ENCODE peak calls at places on chromosomes 16 and 17, in nine cellular contexts. Y, V, J, H, S, W, Z, P and B are unnamed samples.

GRCh38 chr17:2212328-2212981 is 91.1 kb downstream of the SMG6 start:
- DNase-seq in J (peak), P (peak), Y (no peak), S (no peak), Z (no peak), H (peak), W (peak), V (peak), B (peak)

GRCh38 chr16:3155972-3156371 is 21.1 kb downstream of the ZNF213 start:
- DNase-seq in V (no peak), Z (no peak), H (no peak), W (no peak), P (no peak), Y (no peak), J (no peak), S (no peak), B (no peak)

GRCh38 chr16:87895641-87896141 is 26.4 kb upstream of the SLC7A5 start:
- DNase-seq in Y (no peak), V (peak), Z (peak), S (no peak), H (peak), J (no peak), P (no peak), W (no peak), B (no peak)

GRCh38 chr17:75762513-75763268 is 2.3 kb downstream of the GALK1 start:
- DNase-seq in S (no peak), V (no peak), P (no peak), J (no peak), Z (no peak), Y (no peak), W (no peak), H (no peak), B (no peak)

GRCh38 chr17:81577278-81578000 is 25.3 kb upstream of the FAAP100 start:
- DNase-seq in V (no peak), J (no peak), S (no peak), Y (no peak), P (no peak), H (no peak), Z (no peak), W (no peak), B (no peak)

GRCh38 chr17:62804822-62805221 is 3.3 kb downstream of the MARCHF10 start:
- DNase-seq in H (peak), S (no peak), P (no peak), V (peak), W (no peak), Z (no peak), Y (no peak), J (no peak), B (no peak)

GRCh38 chr16:4323845-4324478 is 8.1 kb downstream of the GLIS2 start:
- DNase-seq in Z (no peak), J (peak), V (peak), Y (no peak), H (peak), P (peak), W (no peak), S (no peak), B (peak)

GRCh38 chr17:79866791-79867190 is 27.6 kb upstream of the CBX4 start:
- DNase-seq in J (no peak), H (no peak), W (no peak), V (no peak), Z (no peak), P (no peak), Y (no peak), S (no peak), B (no peak)

GRCh38 chr16:27828671-27829070 is 234.8 kb downstream of the GSG1L start:
- DNase-seq in V (no peak), P (no peak), J (no peak), W (no peak), Y (no peak), H (no peak), S (no peak), Z (no peak), B (no peak)

GRCh38 chr16:56301391-56301850 is 110.1 kb downstream of the GNAO1 start:
- DNase-seq in H (peak), V (peak), Z (no peak), P (no peak), S (peak), Y (no peak), J (no peak), W (no peak), B (no peak)

GRCh38 chr17:6510321-6511023 is 45.9 kb downstream of the PITPNM3 start:
- DNase-seq in W (no peak), V (peak), P (no peak), Z (no peak), Y (no peak), J (no peak), H (no peak), S (no peak), B (no peak)

GRCh38 chr16:35798885-35799426 is 2339.5 kb downstream of the TP53TG3F start:
- DNase-seq in H (no peak), Z (no peak), J (peak), Y (no peak), P (no peak), W (no peak), V (no peak), S (no peak), B (no peak)

GRCh38 chr16:70778901-70779309 is 22.1 kb downstream of the VAC14 start:
- DNase-seq in J (peak), Z (no peak), H (peak), Y (peak), S (no peak), P (peak), W (peak), V (peak), B (no peak)

GRCh38 chr17:71809537-71809936 is 311.3 kb upstream of the SOX9 start:
- DNase-seq in P (no peak), W (no peak), Z (no peak), Y (no peak), S (no peak), V (no peak), J (no peak), H (no peak), B (no peak)

GRCh38 chr16:4676826-4677225 is 16.5 kb upstream of the NUDT16L1 start:
- DNase-seq in W (no peak), H (no peak), Y (no peak), Z (no peak), J (peak), P (no peak), V (no peak), S (no peak), B (no peak)

GRCh38 chr17:10337976-10338375 is 34.8 kb downstream of the MYH13 start:
- DNase-seq in Y (no peak), H (peak), Z (no peak), S (no peak), V (peak), W (no peak), J (no peak), P (no peak), B (no peak)

GRCh38 chr17:73998246-73999220 is 204.9 kb upstream of the RPL38 start:
- DNase-seq in Y (peak), W (no peak), H (no peak), J (no peak), Z (peak), P (peak), S (no peak), V (peak), B (no peak)

GRCh38 chr17:76189247-76189646 is 48.2 kb upstream of the FOXJ1 start:
- DNase-seq in W (no peak), H (no peak), Y (no peak), V (no peak), J (no peak), Z (no peak), P (no peak), S (no peak), B (no peak)

GRCh38 chr17:79911430-79912399 is 72.5 kb upstream of the CBX4 start:
- DNase-seq in Z (no peak), J (no peak), W (no peak), P (no peak), S (no peak), Y (no peak), H (no peak), V (no peak), B (no peak)

GRCh38 chr16:88535181-88535856 is 34.9 kb upstream of the ZC3H18 start:
- DNase-seq in H (no peak), V (no peak), S (no peak), W (no peak), J (no peak), Z (no peak), Y (no peak), P (no peak), B (no peak)

GRCh38 chr17:39942076-39942475 is 14.5 kb downstream of the LRRC3C start:
- DNase-seq in Z (no peak), S (no peak), P (no peak), J (no peak), Y (no peak), H (no peak), W (no peak), V (no peak), B (no peak)
- H3K27ac ChIP-seq in Z (no peak), S (no peak), P (no peak), J (no peak), Y (no peak), H (no peak), W (no peak), V (no peak), B (no peak)

GRCh38 chr17:18187226-18187625 is 3.6 kb downstream of the ALKBH5 start:
- DNase-seq in J (no peak), Y (no peak), P (no peak), V (peak), H (no peak), S (no peak), Z (no peak), W (no peak), B (no peak)
- H3K4me3 ChIP-seq in J (peak), Y (peak), P (peak), V (peak), H (peak), S (peak), Z (peak), W (peak), B (peak)

GRCh38 chr16:85208643-85209520 is 96.6 kb upstream of the CIBAR2 start:
- DNase-seq in H (no peak), Y (no peak), J (no peak), W (no peak), P (no peak), V (no peak), S (no peak), Z (no peak), B (no peak)

GRCh38 chr16:85209526-85210121 is 97.4 kb upstream of the CIBAR2 start:
- DNase-seq in P (no peak), W (no peak), V (no peak), Z (no peak), J (no peak), H (no peak), S (no peak), Y (no peak), B (no peak)

GRCh38 chr16:85211247-85211910 is 99.1 kb upstream of the CIBAR2 start:
- DNase-seq in V (peak), Z (no peak), S (no peak), W (no peak), Y (no peak), J (no peak), P (no peak), H (peak), B (no peak)

GRCh38 chr16:85208181-85208580 is 95.9 kb upstream of the CIBAR2 start:
- DNase-seq in P (no peak), W (no peak), Y (no peak), V (no peak), J (no peak), Z (no peak), S (no peak), H (no peak), B (no peak)

DNA sequence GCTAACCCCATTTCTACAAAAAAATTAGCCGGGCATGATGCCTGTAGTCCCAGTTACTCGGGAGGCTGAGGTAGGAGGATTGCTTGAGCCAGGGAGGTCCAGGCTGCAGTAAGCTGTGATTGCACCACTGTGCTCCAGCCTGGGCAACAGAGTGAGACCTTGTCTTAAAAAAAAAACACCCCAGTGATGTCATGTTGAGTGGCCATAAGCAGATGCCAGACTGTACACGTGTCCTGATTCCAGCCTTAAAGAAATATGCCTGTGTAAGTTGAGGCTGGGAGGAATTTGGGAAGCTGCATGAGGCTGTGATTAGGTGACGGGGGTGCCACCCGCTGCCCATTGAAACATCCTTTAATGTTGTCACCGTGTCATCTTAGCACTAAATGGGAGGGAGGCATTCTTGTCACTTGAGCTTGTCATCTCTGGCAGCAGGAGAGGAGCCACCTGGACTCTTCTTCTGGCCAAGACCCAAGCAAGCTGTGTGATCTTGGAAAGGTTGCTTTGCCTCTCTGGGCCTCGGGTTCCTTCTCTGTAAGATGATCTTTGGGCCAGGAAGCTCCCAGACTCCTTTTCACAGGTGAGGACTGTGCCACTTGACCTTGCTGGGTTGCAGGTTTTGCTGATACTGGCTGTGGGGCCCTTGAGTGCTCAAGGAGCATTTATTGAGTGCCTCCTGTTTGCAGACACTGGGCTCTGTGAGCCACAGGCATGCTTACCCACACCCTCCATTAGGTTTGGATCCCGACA is 98.3 kb upstream of the CIBAR2 start:
- DNase-seq in V (peak), S (no peak), Z (no peak), W (no peak), J (no peak), P (no peak), H (peak), Y (no peak), B (no peak)
- H3K27ac ChIP-seq in V (peak), S (no peak), Z (no peak), W (no peak), J (no peak), P (no peak), H (peak), Y (no peak), B (no peak)

DNA sequence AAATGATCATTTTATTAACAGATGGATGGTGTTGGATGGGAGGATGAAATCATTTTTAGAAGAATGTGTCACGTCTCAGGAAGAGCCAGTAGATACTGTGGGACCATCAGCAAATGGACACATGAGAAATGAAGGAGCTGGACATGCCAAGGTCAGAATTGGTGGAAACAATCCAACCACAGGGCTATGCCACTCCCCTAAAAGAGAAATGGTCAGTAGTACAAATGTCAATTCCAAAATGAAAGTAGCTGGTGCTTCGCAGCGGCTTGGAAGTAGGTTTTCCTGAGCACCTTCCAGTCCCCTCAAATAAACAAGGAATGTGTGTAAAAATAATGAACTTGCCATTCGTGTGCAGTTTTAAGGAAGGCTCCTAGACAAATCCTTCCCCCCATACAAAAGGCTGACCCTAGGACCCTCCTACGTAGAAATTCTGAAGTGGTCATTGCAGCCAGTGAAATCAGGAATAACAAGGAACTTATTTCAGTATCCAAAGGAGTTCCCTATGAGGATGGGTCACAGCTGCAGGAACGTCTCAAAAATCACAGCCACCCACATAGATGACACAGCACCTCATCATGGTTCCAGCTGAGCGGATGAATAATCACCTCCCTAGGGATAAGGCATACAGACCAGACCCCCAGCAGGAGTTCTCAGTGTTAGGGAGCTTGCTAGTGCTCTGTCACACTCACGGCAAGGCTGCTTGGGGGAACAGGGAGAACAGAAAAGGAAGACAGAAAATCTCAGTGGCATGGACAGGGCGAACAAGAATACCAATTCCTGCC is 239.2 kb downstream of the HS3ST3A1 start:
- DNase-seq in P (no peak), W (no peak), Y (no peak), Z (no peak), S (no peak), J (no peak), H (peak), V (peak), B (no peak)
- H3K4me3 ChIP-seq in P (no peak), W (no peak), Y (no peak), Z (no peak), S (no peak), J (peak), H (peak), V (peak), B (no peak)

GRCh38 chr17:67421869-67422273 is 44.8 kb downstream of the PITPNC1 start:
- DNase-seq in V (peak), S (no peak), H (peak), P (no peak), Y (peak), Z (peak), J (no peak), W (no peak), B (no peak)

GRCh38 chr17:67422887-67423286 is 45.8 kb downstream of the PITPNC1 start:
- DNase-seq in V (no peak), P (no peak), Y (no peak), W (no peak), J (no peak), Z (no peak), S (no peak), H (no peak), B (no peak)

GRCh38 chr17:67431210-67432015 is 54.3 kb downstream of the PITPNC1 start:
- DNase-seq in W (no peak), J (no peak), V (peak), Z (no peak), Y (no peak), P (no peak), H (peak), S (no peak), B (no peak)

GRCh38 chr17:67425571-67426160 is 48.6 kb downstream of the PITPNC1 start:
- DNase-seq in Y (no peak), H (no peak), P (no peak), Z (no peak), S (no peak), V (no peak), W (no peak), J (no peak), B (peak)

DNA sequence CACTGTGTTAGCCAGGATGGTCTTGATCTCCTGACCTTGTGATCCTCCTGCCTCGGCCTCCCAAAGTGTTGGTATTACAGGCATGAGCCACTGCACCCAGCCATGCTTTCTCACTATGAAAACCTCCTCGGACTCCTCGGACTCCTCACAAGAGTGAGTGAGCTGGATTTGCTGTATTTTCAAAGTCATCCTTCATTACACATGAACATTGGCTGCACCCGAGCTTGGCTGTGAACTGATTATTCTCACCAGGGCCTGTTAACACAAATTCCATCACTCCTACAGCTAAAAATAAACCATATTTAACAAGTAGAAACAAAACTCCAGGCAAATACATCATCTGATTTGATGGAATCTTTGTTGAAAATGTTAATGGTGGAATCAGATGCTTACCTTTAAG is 50.3 kb downstream of the PITPNC1 start:
- DNase-seq in H (no peak), S (no peak), V (no peak), J (no peak), W (no peak), P (no peak), Y (no peak), Z (no peak), B (no peak)
- H3K27ac ChIP-seq in H (no peak), S (no peak), V (no peak), J (no peak), W (peak), P (no peak), Y (no peak), Z (peak), B (no peak)

DNA sequence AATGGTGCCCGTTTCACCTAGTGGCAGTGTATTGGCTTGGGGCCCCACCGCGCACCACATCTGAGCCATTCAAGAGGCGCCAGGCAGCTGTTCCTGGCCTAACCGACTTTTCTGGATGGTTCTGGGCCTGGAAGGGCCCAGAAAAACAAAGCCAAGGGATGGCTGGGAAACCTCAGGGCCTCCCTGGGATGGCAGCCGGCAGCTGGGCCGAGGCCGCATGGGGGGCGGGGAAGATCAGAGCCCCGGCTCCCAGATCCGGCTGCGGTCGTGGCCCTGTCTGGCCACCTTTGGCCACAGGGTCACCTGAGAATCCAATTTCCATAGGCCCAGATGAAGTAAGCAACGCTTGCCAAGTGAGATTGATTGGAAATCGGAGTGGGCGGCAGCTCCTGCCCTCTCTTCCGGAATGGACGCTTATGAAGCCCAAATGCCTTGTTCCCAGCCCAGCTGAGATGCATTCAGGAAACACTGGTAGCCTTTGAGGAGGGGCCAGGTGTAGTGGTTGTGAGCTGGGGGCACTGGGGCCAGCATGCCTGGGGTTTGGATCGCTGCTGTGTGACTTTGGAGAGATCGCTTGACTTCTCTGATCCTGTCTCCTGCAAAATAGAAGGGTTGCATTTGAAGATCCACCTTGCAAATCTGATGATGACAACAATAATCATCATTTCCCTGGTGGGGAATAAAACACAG is 163.8 kb upstream of the GSE1 start:
- DNase-seq in S (no peak), P (no peak), Y (no peak), W (no peak), H (no peak), V (no peak), J (no peak), Z (no peak), B (no peak)
- H3K4me3 ChIP-seq in S (no peak), P (no peak), Y (no peak), W (no peak), H (no peak), V (no peak), J (no peak), Z (no peak), B (no peak)

GRCh38 chr17:61724777-61725176 is 133.8 kb upstream of the NACA2 start:
- DNase-seq in S (no peak), H (peak), W (no peak), Z (no peak), P (no peak), Y (no peak), J (no peak), V (no peak), B (no peak)

GRCh38 chr17:61722398-61722797 is 131.4 kb upstream of the NACA2 start:
- DNase-seq in S (no peak), Z (no peak), H (no peak), J (no peak), V (no peak), W (no peak), Y (no peak), P (no peak), B (no peak)

GRCh38 chr17:61726977-61727376 is 136.0 kb upstream of the NACA2 start:
- DNase-seq in P (no peak), H (no peak), Z (no peak), W (no peak), Y (no peak), V (no peak), J (no peak), S (no peak), B (no peak)

GRCh38 chr17:61723183-61723582 is 132.2 kb upstream of the NACA2 start:
- DNase-seq in Z (no peak), W (no peak), P (no peak), H (no peak), S (no peak), V (no peak), J (no peak), Y (no peak), B (no peak)

GRCh38 chr17:61723914-61724313 is 132.9 kb upstream of the NACA2 start:
- DNase-seq in Z (no peak), P (no peak), S (no peak), V (no peak), Y (no peak), H (no peak), J (no peak), W (no peak), B (no peak)
- H3K27ac ChIP-seq in Z (no peak), P (no peak), S (no peak), V (no peak), Y (no peak), H (no peak), J (no peak), W (no peak), B (no peak)